ENCODE peak calls at places on chromosomes 6 and 20, in five cellular contexts. One of them, this sample, is unnamed.

GRCh38 chr20:37901280-37901666 is 1.7 kb upstream of the VSTM2L start:
- DNase-seq in HepG2: no peak
- DNase-seq in GM23338: peak; percentile 82
- DNase-seq in GM12878: no peak
- DNase-seq in HCT116: no peak
- DNase-seq in this sample: no peak

GRCh38 chr20:61303675-61304074 is 51.6 kb downstream of the CDH4 start:
- DNase-seq in HepG2: no peak
- DNase-seq in GM23338: no peak
- DNase-seq in HCT116: no peak
- DNase-seq in GM12878: no peak
- DNase-seq in this sample: no peak

GRCh38 chr6:19663479-19663878 is 173.7 kb upstream of the ID4 start:
- DNase-seq in GM23338: peak; percentile 80
- DNase-seq in HepG2: no peak
- DNase-seq in HCT116: no peak
- DNase-seq in GM12878: no peak
- DNase-seq in this sample: no peak

GRCh38 chr20:1844723-1845523 is 50.3 kb upstream of the SIRPA start:
- DNase-seq in GM23338: no peak
- DNase-seq in GM12878: peak; percentile 80
- DNase-seq in HCT116: no peak
- DNase-seq in HepG2: no peak
- DNase-seq in this sample: no peak

GRCh38 chr20:31570735-31571617 is 34.1 kb upstream of the ID1 start:
- DNase-seq in GM23338: no peak
- DNase-seq in HepG2: peak; percentile 33
- DNase-seq in GM12878: no peak
- DNase-seq in HCT116: no peak
- DNase-seq in this sample: no peak

GRCh38 chr6:72783667-72784066 is 161.8 kb downstream of the KCNQ5 start:
- DNase-seq in GM12878: no peak
- DNase-seq in HepG2: no peak
- DNase-seq in HCT116: no peak
- DNase-seq in GM23338: no peak
- DNase-seq in this sample: no peak

GRCh38 chr20:61937963-61938838 is 127.5 kb downstream of the TAF4 start:
- DNase-seq in GM12878: no peak
- DNase-seq in HepG2: no peak
- DNase-seq in GM23338: no peak
- DNase-seq in HCT116: no peak
- DNase-seq in this sample: no peak

GRCh38 chr6:22880686-22881433 is 311.5 kb downstream of the HDGFL1 start:
- DNase-seq in HepG2: peak; percentile 10
- DNase-seq in GM23338: no peak
- DNase-seq in HCT116: no peak
- DNase-seq in GM12878: no peak
- DNase-seq in this sample: no peak

GRCh38 chr20:571754-572331 is 28.3 kb upstream of the CSNK2A1 start:
- DNase-seq in GM23338: peak; percentile 75
- DNase-seq in GM12878: no peak
- DNase-seq in HCT116: no peak
- DNase-seq in HepG2: no peak
- DNase-seq in this sample: no peak

GRCh38 chr20:63319164-63320040 is 26.4 kb downstream of the COL20A1 start:
- DNase-seq in HCT116: no peak
- DNase-seq in GM12878: no peak
- DNase-seq in GM23338: no peak
- DNase-seq in HepG2: no peak
- DNase-seq in this sample: no peak

GRCh38 chr6:69841862-69842261 is 24.5 kb upstream of the COL19A1 start:
- DNase-seq in GM23338: no peak
- DNase-seq in HepG2: no peak
- DNase-seq in HCT116: no peak
- DNase-seq in GM12878: no peak
- DNase-seq in this sample: no peak

GRCh38 chr6:3296537-3297453 is 38.0 kb downstream of the PSMG4 start:
- DNase-seq in HCT116: no peak
- DNase-seq in GM12878: no peak
- DNase-seq in HepG2: no peak
- DNase-seq in GM23338: no peak
- DNase-seq in this sample: no peak

GRCh38 chr20:19785173-19785799 is 27.2 kb downstream of the RIN2 start:
- DNase-seq in HepG2: no peak
- DNase-seq in GM12878: no peak
- DNase-seq in HCT116: no peak
- DNase-seq in GM23338: no peak
- DNase-seq in this sample: no peak

GRCh38 chr20:4666001-4666470 is 55.7 kb upstream of the PRND start:
- DNase-seq in HCT116: no peak
- DNase-seq in GM12878: no peak
- DNase-seq in HepG2: no peak
- DNase-seq in GM23338: no peak
- DNase-seq in this sample: no peak

GRCh38 chr6:137802408-137803182 is 64.5 kb upstream of the TNFAIP3 start:
- DNase-seq in HCT116: no peak
- DNase-seq in GM23338: no peak
- DNase-seq in HepG2: peak; percentile 87
- DNase-seq in GM12878: no peak
- DNase-seq in this sample: no peak

GRCh38 chr6:7919871-7920270 is 9.3 kb upstream of the TXNDC5 start:
- DNase-seq in GM23338: peak; percentile 27
- DNase-seq in GM12878: no peak
- DNase-seq in HepG2: peak; percentile 36
- DNase-seq in HCT116: peak; percentile 60
- DNase-seq in this sample: no peak

GRCh38 chr6:93394471-93394870 is 24.9 kb downstream of the EPHA7 start:
- DNase-seq in HCT116: no peak
- DNase-seq in GM23338: no peak
- DNase-seq in GM12878: no peak
- DNase-seq in HepG2: no peak
- DNase-seq in this sample: no peak

GRCh38 chr6:73648166-73648565 is 5.6 kb downstream of the SLC17A5 start:
- DNase-seq in GM23338: no peak
- DNase-seq in GM12878: no peak
- DNase-seq in HCT116: no peak
- DNase-seq in HepG2: peak; percentile 26
- DNase-seq in this sample: no peak

GRCh38 chr6:87093199-87093598 is 1.7 kb downstream of the CGA start:
- DNase-seq in HepG2: no peak
- DNase-seq in GM12878: no peak
- DNase-seq in GM23338: no peak
- DNase-seq in HCT116: no peak
- DNase-seq in this sample: no peak

GRCh38 chr6:163820745-163821456 is 406.4 kb downstream of the QKI start:
- DNase-seq in GM23338: no peak
- DNase-seq in GM12878: no peak
- DNase-seq in HepG2: no peak
- DNase-seq in HCT116: no peak
- DNase-seq in this sample: no peak

GRCh38 chr6:35161776-35162607 is 20.9 kb upstream of the TCP11 start:
- DNase-seq in GM23338: no peak
- DNase-seq in HepG2: peak; percentile 75
- DNase-seq in HCT116: no peak
- DNase-seq in GM12878: no peak
- DNase-seq in this sample: no peak

GRCh38 chr6:4788953-4789584 is 12.9 kb downstream of the CDYL start:
- DNase-seq in GM23338: peak; percentile 74
- DNase-seq in HCT116: no peak
- DNase-seq in GM12878: no peak
- DNase-seq in HepG2: no peak
- DNase-seq in this sample: no peak

GRCh38 chr20:33410081-33410742 is 8.9 kb upstream of the CDK5RAP1 start:
- DNase-seq in HepG2: no peak
- DNase-seq in HCT116: no peak
- DNase-seq in GM12878: no peak
- DNase-seq in GM23338: no peak
- DNase-seq in this sample: no peak

GRCh38 chr6:46781478-46782378 is 11.5 kb upstream of the MEP1A start:
- DNase-seq in GM23338: peak; percentile 85
- DNase-seq in HCT116: peak; percentile 58
- DNase-seq in GM12878: no peak
- DNase-seq in HepG2: peak; percentile 67
- DNase-seq in this sample: peak; percentile 32

GRCh38 chr6:156396791-156397418 is 380.3 kb upstream of the ARID1B start:
- DNase-seq in GM12878: no peak
- DNase-seq in GM23338: peak; percentile 63
- DNase-seq in HCT116: no peak
- DNase-seq in HepG2: no peak
- DNase-seq in this sample: no peak

DNA sequence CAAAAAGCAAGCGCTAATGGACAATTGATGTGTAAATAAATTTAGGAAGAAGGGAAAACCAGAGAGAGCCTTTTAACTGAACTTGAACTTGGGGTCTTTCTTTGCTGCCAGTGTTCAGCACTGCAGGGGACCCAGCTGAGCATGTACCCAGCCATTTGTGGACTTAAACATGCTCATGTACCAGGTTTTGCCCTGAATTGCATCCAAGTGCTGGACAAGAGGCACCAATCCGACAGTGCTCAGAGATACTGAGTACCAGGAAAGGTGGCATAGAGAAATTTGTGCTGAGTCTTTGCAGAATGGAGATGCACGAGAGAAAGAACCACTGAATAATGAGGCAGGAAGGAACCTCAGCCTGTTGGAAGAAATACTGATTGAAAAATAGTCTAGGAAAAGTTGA is 16.0 kb downstream of the AKAP12 start:
- DNase-seq in GM12878: no peak
- DNase-seq in GM23338: no peak
- DNase-seq in HCT116: no peak
- DNase-seq in HepG2: no peak
- DNase-seq in this sample: no peak
- TF ChIP-seq EZH2 in GM12878: no peak
- TF ChIP-seq EZH2 in GM23338: no peak
- TF ChIP-seq EZH2 in HCT116: no peak
- TF ChIP-seq EZH2 in HepG2: no peak
- TF ChIP-seq EZH2 in this sample: no peak

GRCh38 chr20:56781108-56781739 is 152.1 kb downstream of the TFAP2C start:
- DNase-seq in GM12878: no peak
- DNase-seq in HCT116: no peak
- DNase-seq in HepG2: no peak
- DNase-seq in GM23338: no peak
- DNase-seq in this sample: no peak
- TF ChIP-seq POLR2AphosphoS5 in GM12878: no peak
- TF ChIP-seq POLR2AphosphoS5 in HCT116: no peak
- TF ChIP-seq POLR2AphosphoS5 in HepG2: no peak
- TF ChIP-seq POLR2AphosphoS5 in GM23338: no peak
- TF ChIP-seq POLR2AphosphoS5 in this sample: no peak

GRCh38 chr6:45421700-45422540 is 44.2 kb upstream of the SUPT3H start:
- DNase-seq in HepG2: peak; percentile 16
- DNase-seq in HCT116: no peak
- DNase-seq in GM23338: peak; percentile 57
- DNase-seq in GM12878: no peak
- DNase-seq in this sample: no peak
- TF ChIP-seq EZH2 in HepG2: peak; percentile 15
- TF ChIP-seq EZH2 in HCT116: no peak
- TF ChIP-seq EZH2 in GM23338: peak; percentile 73
- TF ChIP-seq EZH2 in GM12878: no peak
- TF ChIP-seq EZH2 in this sample: no peak

GRCh38 chr20:49344975-49345374 is 67.1 kb upstream of the ZNFX1 start:
- DNase-seq in GM12878: no peak
- DNase-seq in GM23338: no peak
- DNase-seq in HepG2: no peak
- DNase-seq in HCT116: no peak
- DNase-seq in this sample: no peak
- TF ChIP-seq POLR2AphosphoS5 in GM12878: no peak
- TF ChIP-seq POLR2AphosphoS5 in GM23338: no peak
- TF ChIP-seq POLR2AphosphoS5 in HepG2: no peak
- TF ChIP-seq POLR2AphosphoS5 in HCT116: no peak
- TF ChIP-seq POLR2AphosphoS5 in this sample: no peak

GRCh38 chr6:150937126-150937906 is 71.8 kb downstream of the MTHFD1L start:
- DNase-seq in HepG2: no peak
- DNase-seq in HCT116: no peak
- DNase-seq in GM12878: no peak
- DNase-seq in GM23338: no peak
- DNase-seq in this sample: no peak

GRCh38 chr6:150934380-150934779 is 68.9 kb downstream of the MTHFD1L start:
- DNase-seq in GM23338: no peak
- DNase-seq in HepG2: peak; percentile 7
- DNase-seq in HCT116: no peak
- DNase-seq in GM12878: no peak
- DNase-seq in this sample: no peak

GRCh38 chr6:150939399-150939798 is 73.9 kb downstream of the MTHFD1L start:
- DNase-seq in GM12878: no peak
- DNase-seq in GM23338: no peak
- DNase-seq in HepG2: no peak
- DNase-seq in HCT116: no peak
- DNase-seq in this sample: no peak

GRCh38 chr6:150932976-150933375 is 67.5 kb downstream of the MTHFD1L start:
- DNase-seq in HepG2: no peak
- DNase-seq in GM23338: no peak
- DNase-seq in GM12878: no peak
- DNase-seq in HCT116: no peak
- DNase-seq in this sample: no peak

DNA sequence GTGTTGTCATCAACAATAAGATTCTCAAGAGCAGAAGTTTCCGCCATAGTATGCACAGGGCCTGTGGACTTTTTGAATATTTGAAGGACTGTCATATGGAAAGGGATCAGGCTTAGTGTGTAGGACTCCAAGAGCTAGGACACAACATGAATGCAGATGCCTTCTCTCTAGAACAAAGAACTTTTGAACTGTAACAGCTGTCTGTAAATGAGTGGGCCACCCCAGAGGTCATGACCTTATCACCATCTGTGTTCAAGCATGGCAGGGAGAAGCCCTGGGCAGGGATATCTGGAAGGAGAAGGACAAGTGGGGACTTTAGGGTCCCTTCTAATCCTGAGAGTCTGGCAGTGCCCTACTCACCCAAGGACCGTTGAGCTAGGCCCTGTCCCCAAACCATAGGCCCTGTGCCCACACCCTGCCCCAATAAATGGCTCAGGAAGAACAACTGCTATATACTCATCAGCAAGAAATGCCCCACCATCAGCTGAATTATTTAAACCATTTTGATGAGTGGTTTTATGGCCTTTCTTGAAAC is 70.6 kb downstream of the MTHFD1L start:
- DNase-seq in GM12878: no peak
- DNase-seq in HCT116: no peak
- DNase-seq in HepG2: no peak
- DNase-seq in GM23338: no peak
- DNase-seq in this sample: no peak
- TF ChIP-seq EZH2 in GM12878: no peak
- TF ChIP-seq EZH2 in HCT116: no peak
- TF ChIP-seq EZH2 in HepG2: no peak
- TF ChIP-seq EZH2 in GM23338: no peak
- TF ChIP-seq EZH2 in this sample: no peak

This sample was measured in SK-N-MC.